ENCODE peak calls at places on chromosomes 7 and 10, in four cellular contexts. One of them, this sample, is unnamed.

GRCh38 chr10:81943583-81943982 is 68.6 kb downstream of the NRG3 start:
- DNase-seq in GM23338: peak
- DNase-seq in cardiac muscle cell: no peak
- DNase-seq in right atrium auricular region: no peak
- DNase-seq in this sample: no peak

GRCh38 chr7:43314379-43315158 is 202.1 kb downstream of the HECW1 start:
- DNase-seq in GM23338: no peak
- DNase-seq in cardiac muscle cell: no peak
- DNase-seq in right atrium auricular region: no peak
- DNase-seq in this sample: no peak

GRCh38 chr7:47216439-47216838 is 365.5 kb downstream of the TNS3 start:
- DNase-seq in GM23338: no peak
- DNase-seq in cardiac muscle cell: no peak
- DNase-seq in right atrium auricular region: no peak
- DNase-seq in this sample: no peak

GRCh38 chr10:46556515-46557318 is at the start of gene GPRIN2:
- DNase-seq in GM23338: peak
- DNase-seq in cardiac muscle cell: peak
- DNase-seq in right atrium auricular region: no peak
- DNase-seq in this sample: no peak

GRCh38 chr10:3197354-3198003 is 24.9 kb upstream of the PITRM1 start:
- DNase-seq in GM23338: peak
- DNase-seq in cardiac muscle cell: peak
- DNase-seq in right atrium auricular region: peak
- DNase-seq in this sample: peak

GRCh38 chr7:47361746-47362215 is 220.1 kb downstream of the TNS3 start:
- DNase-seq in GM23338: no peak
- DNase-seq in cardiac muscle cell: no peak
- DNase-seq in right atrium auricular region: no peak
- DNase-seq in this sample: peak

GRCh38 chr10:102246261-102246660 is 929 bp downstream of the GBF1 start:
- DNase-seq in GM23338: no peak
- DNase-seq in cardiac muscle cell: no peak
- DNase-seq in right atrium auricular region: no peak
- DNase-seq in this sample: no peak

GRCh38 chr10:124560377-124560776 is 98.8 kb downstream of the LHPP start:
- DNase-seq in GM23338: no peak
- DNase-seq in cardiac muscle cell: peak
- DNase-seq in right atrium auricular region: peak
- DNase-seq in this sample: peak

GRCh38 chr7:111568870-111569462 is 6.7 kb upstream of the IMMP2L start:
- DNase-seq in GM23338: no peak
- DNase-seq in cardiac muscle cell: no peak
- DNase-seq in right atrium auricular region: no peak
- DNase-seq in this sample: no peak

GRCh38 chr10:104337985-104338735 is at the start of gene ITPRIP:
- DNase-seq in GM23338: peak
- DNase-seq in cardiac muscle cell: peak
- DNase-seq in right atrium auricular region: peak
- DNase-seq in this sample: peak

GRCh38 chr10:95462740-95463667 is 98.2 kb downstream of the SORBS1 start:
- DNase-seq in GM23338: no peak
- DNase-seq in cardiac muscle cell: peak
- DNase-seq in right atrium auricular region: no peak
- DNase-seq in this sample: no peak

GRCh38 chr10:6667679-6668270 is 87.7 kb upstream of the PRKCQ start:
- DNase-seq in GM23338: peak
- DNase-seq in cardiac muscle cell: peak
- DNase-seq in right atrium auricular region: no peak
- DNase-seq in this sample: peak

GRCh38 chr7:158017226-158018060 is 570.2 kb downstream of the PTPRN2 start:
- DNase-seq in GM23338: no peak
- DNase-seq in cardiac muscle cell: peak
- DNase-seq in right atrium auricular region: peak
- DNase-seq in this sample: no peak

GRCh38 chr7:44291733-44292395 is 33.5 kb downstream of the CAMK2B start:
- DNase-seq in GM23338: no peak
- DNase-seq in cardiac muscle cell: no peak
- DNase-seq in right atrium auricular region: peak
- DNase-seq in this sample: no peak

GRCh38 chr7:130393095-130393494 is 12.8 kb downstream of the CPA1 start:
- DNase-seq in GM23338: no peak
- DNase-seq in cardiac muscle cell: no peak
- DNase-seq in right atrium auricular region: peak
- DNase-seq in this sample: peak

GRCh38 chr7:156327916-156328315 is 312.7 kb upstream of the RNF32 start:
- DNase-seq in GM23338: no peak
- DNase-seq in cardiac muscle cell: no peak
- DNase-seq in right atrium auricular region: no peak
- DNase-seq in this sample: no peak

GRCh38 chr7:121373177-121373576 is 22.9 kb downstream of the FAM3C start:
- DNase-seq in GM23338: no peak
- DNase-seq in cardiac muscle cell: no peak
- DNase-seq in right atrium auricular region: no peak
- DNase-seq in this sample: no peak

GRCh38 chr7:66741706-66742053 is 1.1 kb downstream of the RABGEF1 start:
- DNase-seq in GM23338: no peak
- DNase-seq in cardiac muscle cell: no peak
- DNase-seq in right atrium auricular region: no peak
- DNase-seq in this sample: peak

GRCh38 chr7:140922741-140923345 is 1.9 kb downstream of the BRAF start:
- DNase-seq in GM23338: no peak
- DNase-seq in cardiac muscle cell: no peak
- DNase-seq in right atrium auricular region: no peak
- DNase-seq in this sample: no peak

GRCh38 chr7:27166475-27167169 is 1.3 kb upstream of the HOXA9 start:
- DNase-seq in GM23338: peak
- DNase-seq in cardiac muscle cell: no peak
- DNase-seq in right atrium auricular region: no peak
- DNase-seq in this sample: peak

GRCh38 chr10:122207596-122207995 is 63.5 kb upstream of the BTBD16 start:
- DNase-seq in GM23338: no peak
- DNase-seq in cardiac muscle cell: peak
- DNase-seq in right atrium auricular region: no peak
- DNase-seq in this sample: no peak

GRCh38 chr10:110808619-110809018 is 63.1 kb upstream of the PDCD4 start:
- DNase-seq in GM23338: no peak
- DNase-seq in cardiac muscle cell: no peak
- DNase-seq in right atrium auricular region: no peak
- DNase-seq in this sample: no peak

GRCh38 chr10:48533951-48534720 is 70.7 kb downstream of the ARHGAP22 start:
- DNase-seq in GM23338: peak
- DNase-seq in cardiac muscle cell: peak
- DNase-seq in right atrium auricular region: no peak
- DNase-seq in this sample: peak

GRCh38 chr7:155860840-155861479 is 48.7 kb upstream of the SHH start:
- DNase-seq in GM23338: no peak
- DNase-seq in cardiac muscle cell: no peak
- DNase-seq in right atrium auricular region: no peak
- DNase-seq in this sample: no peak

GRCh38 chr10:947051-947450 is 15.5 kb upstream of the LARP4B start:
- DNase-seq in GM23338: no peak
- DNase-seq in cardiac muscle cell: no peak
- DNase-seq in right atrium auricular region: no peak
- DNase-seq in this sample: no peak

GRCh38 chr7:117716707-117717294 is 156.4 kb downstream of the CTTNBP2 start:
- DNase-seq in GM23338: no peak
- DNase-seq in cardiac muscle cell: no peak
- DNase-seq in right atrium auricular region: no peak
- DNase-seq in this sample: no peak

GRCh38 chr10:71780161-71780560 is 6.8 kb upstream of the VSIR start:
- DNase-seq in GM23338: no peak
- DNase-seq in cardiac muscle cell: no peak
- DNase-seq in right atrium auricular region: no peak
- DNase-seq in this sample: no peak

GRCh38 chr10:15715619-15716227 is 4.0 kb downstream of the ITGA8 start:
- DNase-seq in GM23338: peak
- DNase-seq in cardiac muscle cell: peak
- DNase-seq in right atrium auricular region: no peak
- DNase-seq in this sample: no peak

GRCh38 chr10:3886191-3886590 is 101.2 kb upstream of the KLF6 start:
- DNase-seq in GM23338: peak
- DNase-seq in cardiac muscle cell: peak
- DNase-seq in right atrium auricular region: no peak
- DNase-seq in this sample: no peak

GRCh38 chr7:92025260-92025659 is 84.6 kb downstream of the AKAP9 start:
- DNase-seq in GM23338: no peak
- DNase-seq in cardiac muscle cell: no peak
- DNase-seq in right atrium auricular region: no peak
- DNase-seq in this sample: peak

GRCh38 chr7:101537205-101537604 is 91.9 kb downstream of the MYL10 start:
- DNase-seq in GM23338: no peak
- DNase-seq in cardiac muscle cell: no peak
- DNase-seq in right atrium auricular region: no peak
- DNase-seq in this sample: peak

GRCh38 chr7:51620690-51621089 is 304.1 kb upstream of the COBL start:
- DNase-seq in GM23338: peak
- DNase-seq in cardiac muscle cell: no peak
- DNase-seq in right atrium auricular region: no peak
- DNase-seq in this sample: no peak

GRCh38 chr10:113183543-113183942 is 233.5 kb downstream of the TCF7L2 start:
- DNase-seq in GM23338: no peak
- DNase-seq in cardiac muscle cell: no peak
- DNase-seq in right atrium auricular region: no peak
- DNase-seq in this sample: no peak

GRCh38 chr7:50409856-50410468 is 40.2 kb downstream of the FIGNL1 start:
- DNase-seq in GM23338: no peak
- DNase-seq in cardiac muscle cell: no peak
- DNase-seq in right atrium auricular region: no peak
- DNase-seq in this sample: no peak

GRCh38 chr7:72114129-72114528 is 298.0 kb downstream of the CALN1 start:
- DNase-seq in GM23338: no peak
- DNase-seq in cardiac muscle cell: no peak
- DNase-seq in right atrium auricular region: no peak
- DNase-seq in this sample: no peak

GRCh38 chr7:99579956-99580777 is 17.9 kb upstream of the TMEM225B start:
- DNase-seq in GM23338: peak
- DNase-seq in cardiac muscle cell: peak
- DNase-seq in right atrium auricular region: no peak
- DNase-seq in this sample: peak

DNA sequence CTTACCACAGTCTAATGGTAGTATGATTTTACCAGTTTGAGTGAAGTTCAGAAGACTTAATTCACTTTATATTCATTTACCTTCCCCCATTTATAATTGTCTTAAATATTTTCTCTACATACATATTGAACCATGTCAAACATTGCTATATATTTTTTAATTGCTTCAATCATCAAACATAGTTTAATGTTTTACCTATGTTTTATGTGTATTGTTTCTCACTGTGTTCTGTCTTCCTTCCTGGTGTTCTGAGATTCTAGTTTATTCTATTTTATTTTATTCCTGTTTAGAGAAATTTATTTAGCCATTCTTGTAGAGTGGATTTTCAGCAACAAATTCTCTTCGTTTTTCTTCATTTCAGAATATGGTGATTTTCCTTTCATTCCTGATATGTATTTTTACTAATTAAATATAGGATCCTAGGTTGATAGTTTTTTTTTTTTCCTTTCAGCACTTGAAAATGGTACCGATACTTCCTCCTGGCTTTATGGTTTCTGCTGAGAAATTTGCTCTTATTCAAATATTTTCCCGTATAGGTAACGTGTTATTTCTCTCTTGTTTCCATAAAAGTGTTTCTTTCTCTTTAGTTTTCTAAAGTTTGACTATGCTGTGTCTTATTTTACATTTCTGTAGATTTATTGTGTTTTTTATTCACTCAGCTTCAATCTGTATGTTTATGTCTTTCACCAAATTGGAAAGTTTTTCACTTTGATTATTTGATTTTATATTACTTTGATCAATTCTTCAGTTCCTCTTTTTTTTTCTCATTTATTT is 201.8 kb upstream of the AGR3 start:
- DNase-seq in GM23338: no peak
- DNase-seq in cardiac muscle cell: no peak
- DNase-seq in right atrium auricular region: no peak
- DNase-seq in this sample: no peak
- H3K4me3 ChIP-seq in GM23338: no peak
- H3K4me3 ChIP-seq in cardiac muscle cell: no peak
- H3K4me3 ChIP-seq in right atrium auricular region: no peak
- H3K4me3 ChIP-seq in this sample: no peak

GRCh38 chr10:23693895-23694294 is 255.0 kb downstream of the OTUD1 start:
- DNase-seq in GM23338: peak
- DNase-seq in cardiac muscle cell: no peak
- DNase-seq in right atrium auricular region: no peak
- DNase-seq in this sample: no peak
- TF ChIP-seq CTCF in GM23338: no peak
- TF ChIP-seq CTCF in cardiac muscle cell: no peak
- TF ChIP-seq CTCF in right atrium auricular region: no peak
- TF ChIP-seq CTCF in this sample: no peak

DNA sequence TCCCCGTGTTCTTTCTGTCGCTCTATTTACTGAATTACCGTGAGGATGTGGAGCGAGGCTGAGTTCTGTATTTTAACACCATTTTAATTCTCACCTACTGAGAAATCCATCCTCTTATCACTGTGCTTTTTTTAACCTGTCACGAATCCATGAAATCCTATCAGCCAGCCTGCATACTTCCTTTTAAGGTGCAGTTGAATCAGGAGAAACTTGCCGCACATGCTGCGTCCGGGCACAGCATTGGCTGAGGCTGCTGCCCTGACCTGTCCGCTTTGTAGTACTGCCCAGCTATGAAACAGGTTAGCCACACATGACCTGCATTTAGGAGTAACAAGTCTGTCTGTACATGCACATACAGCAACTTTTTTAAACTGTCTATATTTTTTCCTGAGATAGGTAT is 82.5 kb downstream of the EGFR start:
- DNase-seq in GM23338: no peak
- DNase-seq in cardiac muscle cell: no peak
- DNase-seq in right atrium auricular region: no peak
- DNase-seq in this sample: no peak
- H3K4me3 ChIP-seq in GM23338: no peak
- H3K4me3 ChIP-seq in cardiac muscle cell: no peak
- H3K4me3 ChIP-seq in right atrium auricular region: peak
- H3K4me3 ChIP-seq in this sample: no peak

DNA sequence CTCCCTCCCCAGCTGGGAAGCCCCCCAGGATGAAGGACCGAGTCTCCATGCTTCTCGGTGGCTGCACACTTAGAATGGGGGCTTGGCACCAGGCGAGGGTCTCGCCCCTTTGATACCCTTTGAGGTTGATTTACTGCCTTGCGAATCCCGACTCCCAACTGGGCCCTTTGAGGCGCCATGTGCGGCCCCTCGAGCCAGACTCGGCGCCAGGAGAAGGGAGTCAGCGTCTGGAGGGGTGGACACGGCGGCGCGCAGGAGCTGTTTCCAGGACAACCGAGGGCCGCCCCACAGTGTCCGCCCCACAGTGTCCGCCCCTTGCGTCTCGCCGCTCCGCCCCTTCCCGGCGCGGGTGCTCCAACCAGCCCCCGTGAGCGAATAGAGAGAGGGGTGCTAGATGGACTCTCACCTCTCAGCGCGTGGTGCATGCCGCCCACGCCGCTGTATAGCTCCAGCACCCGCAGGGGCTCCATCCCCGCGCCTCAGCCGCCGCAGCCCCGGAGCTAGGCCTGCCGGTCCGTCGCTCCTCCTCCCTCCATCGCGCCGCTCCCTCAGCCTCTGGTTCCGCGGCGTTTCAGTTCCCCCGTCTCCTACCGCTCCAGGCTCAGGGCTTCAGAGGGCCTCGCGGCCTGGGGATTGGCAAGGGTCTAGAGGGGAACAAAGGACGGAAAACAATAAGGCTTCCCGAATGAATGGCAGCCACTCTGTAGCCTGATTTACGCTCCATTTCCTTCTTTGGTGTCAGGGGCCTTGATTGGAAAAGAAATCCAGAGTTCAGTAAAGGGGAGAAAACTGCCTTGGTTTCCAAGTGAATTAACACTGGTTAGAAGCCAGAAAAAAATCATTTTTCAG is at the start of gene TRDMT1:
- DNase-seq in GM23338: peak
- DNase-seq in cardiac muscle cell: peak
- DNase-seq in right atrium auricular region: peak
- DNase-seq in this sample: peak
- TF ChIP-seq CTCF in GM23338: no peak
- TF ChIP-seq CTCF in cardiac muscle cell: no peak
- TF ChIP-seq CTCF in right atrium auricular region: no peak
- TF ChIP-seq CTCF in this sample: no peak